ENCODE peak calls at places on chromosomes 4 and X, in five cellular contexts. M is mucosa of descending colon, R is PC-3, B is glutamatergic neuron, W is lower leg skin. U is an unnamed sample.
A peak's percentile ranks its signal among the peaks of the same experiment; 100 is the strongest.

GRCh38 chrX:150527108-150527507 is 41.3 kb upstream of the MTM1 start:
- DNase-seq in R (no peak), W (no peak), M (no peak), B (no peak), U (no peak)

GRCh38 chrX:46649421-46650260 is 76.1 kb downstream of the CHST7 start:
- DNase-seq in W (no peak), B (no peak), M (no peak), R (no peak), U (peak; percentile 38)

GRCh38 chrX:65928522-65928921 is 111.4 kb downstream of the VSIG4 start:
- DNase-seq in M (no peak), W (no peak), R (peak; percentile 1), B (no peak), U (no peak)

GRCh38 chrX:154799554-154800348 is 5.5 kb downstream of the MPP1 start:
- DNase-seq in M (no peak), B (no peak), W (no peak), R (peak; percentile 64), U (peak; percentile 57)

GRCh38 chrX:119981286-119982070 is 37.9 kb upstream of the NKAP start:
- DNase-seq in R (peak; percentile 58), B (peak; percentile 40), M (no peak), W (no peak), U (peak; percentile 21)

GRCh38 chr4:3864736-3865721 is 98.8 kb downstream of the ADRA2C start:
- DNase-seq in B (peak; percentile 16), R (no peak), M (no peak), W (no peak), U (no peak)

GRCh38 chr4:74830928-74831327 is 36.6 kb upstream of the BTC start:
- DNase-seq in B (no peak), R (no peak), W (no peak), M (no peak), U (no peak)

GRCh38 chrX:119235872-119236598 is at the start of gene PGRMC1:
- DNase-seq in B (peak; percentile 81), M (peak; percentile 87), W (peak; percentile 96), R (peak; percentile 87), U (peak; percentile 83)

GRCh38 chr4:55727746-55728145 is 91.6 kb upstream of the NMU start:
- DNase-seq in M (no peak), W (no peak), R (no peak), B (no peak), U (no peak)

GRCh38 chrX:123993326-123993725 is 31.8 kb downstream of the STAG2 start:
- DNase-seq in W (no peak), M (no peak), R (peak; percentile 76), B (no peak), U (no peak)

GRCh38 chrX:2635366-2635765 is 55.7 kb upstream of the CD99 start:
- DNase-seq in M (no peak), B (no peak), R (no peak), W (no peak), U (no peak)

GRCh38 chrX:146994163-146994562 is 179.6 kb upstream of the CXorf51A start:
- DNase-seq in W (no peak), M (no peak), R (no peak), B (no peak), U (no peak)

GRCh38 chr4:126047114-126047513 is 732.4 kb downstream of the FAT4 start:
- DNase-seq in B (no peak), W (no peak), R (no peak), M (no peak), U (no peak)

GRCh38 chrX:15719324-15719968 is 18.6 kb upstream of the CA5B start:
- DNase-seq in M (no peak), W (no peak), B (no peak), R (peak; percentile 21), U (no peak)

GRCh38 chr4:26723216-26723615 is 137.4 kb upstream of the STIM2 start:
- DNase-seq in W (no peak), B (no peak), R (no peak), M (no peak), U (no peak)

GRCh38 chr4:124890522-124890921 is 178.0 kb upstream of the ANKRD50 start:
- DNase-seq in B (no peak), R (peak; percentile 73), W (no peak), M (no peak), U (no peak)

GRCh38 chr4:97038146-97038516 is 1105.1 kb downstream of the STPG2 start:
- DNase-seq in R (no peak), B (no peak), W (no peak), M (peak; percentile 12), U (no peak)

GRCh38 chr4:65538571-65538970 is 131.7 kb downstream of the EPHA5 start:
- DNase-seq in R (peak; percentile 42), B (no peak), M (no peak), W (no peak), U (no peak)

GRCh38 chr4:120857312-120857711 is 65.2 kb downstream of the PRDM5 start:
- DNase-seq in R (no peak), B (no peak), W (no peak), M (no peak), U (no peak)

GRCh38 chr4:38939150-38939549 is 71.5 kb downstream of the FAM114A1 start:
- DNase-seq in M (no peak), R (no peak), B (no peak), W (no peak), U (no peak)

GRCh38 chrX:134625315-134625718 is 33.0 kb downstream of the PLAC1 start:
- DNase-seq in R (no peak), M (no peak), B (no peak), W (no peak), U (no peak)

GRCh38 chr4:76212851-76213414 is 691 bp downstream of the SCARB2 start:
- DNase-seq in R (peak; percentile 6), M (no peak), B (no peak), W (no peak), U (no peak)